ENCODE peak calls at places on chromosome 22, in seven cellular contexts. N is GM23338, V is cardiac muscle cell, C is dorsolateral prefrontal cortex, X is cardiac fibroblast, J is kidney epithelial cell, U is neural crest cell. M is an unnamed sample.

GRCh38 chr22:19730662-19731360 is 7.5 kb downstream of the GP1BB start:
- DNase-seq in N (peak), V (peak), C (peak), X (peak), J (no peak), U (peak), M (peak)

GRCh38 chr22:24029304-24029703 is 18.2 kb downstream of the CABIN1 start:
- DNase-seq in N (no peak), V (no peak), C (no peak), X (no peak), J (no peak), U (no peak), M (no peak)

GRCh38 chr22:17961443-17961729 is 63.0 kb downstream of the MICAL3 start:
- DNase-seq in N (no peak), V (no peak), C (no peak), X (no peak), J (no peak), U (no peak), M (no peak)

GRCh38 chr22:47064416-47064815 is 302.0 kb downstream of the TBC1D22A start:
- DNase-seq in N (no peak), V (no peak), C (no peak), X (no peak), J (no peak), U (no peak), M (no peak)

GRCh38 chr22:42863349-42863911 is 6.4 kb upstream of the ARFGAP3 start:
- DNase-seq in N (no peak), V (peak), C (no peak), X (peak), J (peak), U (no peak), M (no peak)

GRCh38 chr22:33584152-33584551 is 336.1 kb downstream of the LARGE1 start:
- DNase-seq in N (no peak), V (no peak), C (no peak), X (no peak), J (no peak), U (no peak), M (no peak)

GRCh38 chr22:48300877-48301276 is 1526.8 kb downstream of the BRD1 start:
- DNase-seq in N (no peak), V (no peak), C (no peak), X (no peak), J (no peak), U (no peak), M (no peak)

GRCh38 chr22:36386900-36387663 is 685 bp downstream of the MYH9 start:
- DNase-seq in N (peak), V (no peak), C (no peak), X (no peak), J (no peak), U (no peak), M (peak)

GRCh38 chr22:44567846-44568493 is 69.9 kb upstream of the RTL6 start:
- DNase-seq in N (peak), V (peak), C (no peak), X (peak), J (no peak), U (no peak), M (peak)

GRCh38 chr22:35769974-35770373 is 52.3 kb downstream of the APOL5 start:
- DNase-seq in N (no peak), V (no peak), C (no peak), X (no peak), J (no peak), U (no peak), M (no peak)

GRCh38 chr22:49724893-49725489 is 102.7 kb downstream of the BRD1 start:
- DNase-seq in N (no peak), V (peak), C (peak), X (peak), J (no peak), U (peak), M (peak)

GRCh38 chr22:39595622-39596182 is 25.1 kb downstream of the CACNA1I start:
- DNase-seq in N (no peak), V (no peak), C (no peak), X (no peak), J (no peak), U (no peak), M (no peak)

GRCh38 chr22:46953968-46954755 is 191.7 kb downstream of the TBC1D22A start:
- DNase-seq in N (peak), V (peak), C (no peak), X (no peak), J (no peak), U (no peak), M (no peak)

GRCh38 chr22:20324139-20324516 is 4.3 kb upstream of the DGCR6L start:
- DNase-seq in N (no peak), V (no peak), C (no peak), X (no peak), J (no peak), U (no peak), M (no peak)

GRCh38 chr22:49234459-49234858 is 593.2 kb downstream of the BRD1 start:
- DNase-seq in N (no peak), V (no peak), C (no peak), X (no peak), J (no peak), U (no peak), M (no peak)

GRCh38 chr22:20139391-20140106 is 7.9 kb downstream of the ZDHHC8 start:
- DNase-seq in N (no peak), V (no peak), C (no peak), X (no peak), J (no peak), U (no peak), M (no peak)

GRCh38 chr22:44550666-44551491 is 52.8 kb upstream of the RTL6 start:
- DNase-seq in N (no peak), V (peak), C (no peak), X (peak), J (no peak), U (no peak), M (no peak)

GRCh38 chr22:25111579-25112517 is 87.8 kb upstream of the CRYBB3 start:
- DNase-seq in N (peak), V (no peak), C (no peak), X (peak), J (no peak), U (no peak), M (no peak)

GRCh38 chr22:49052023-49052538 is 775.6 kb downstream of the BRD1 start:
- DNase-seq in N (no peak), V (peak), C (no peak), X (no peak), J (no peak), U (no peak), M (peak)

GRCh38 chr22:46064966-46065666 is 85.2 kb upstream of the PPARA start:
- DNase-seq in N (no peak), V (no peak), C (peak), X (no peak), J (no peak), U (no peak), M (no peak)

GRCh38 chr22:46593211-46593676 is 26.9 kb upstream of the GRAMD4 start:
- DNase-seq in N (no peak), V (no peak), C (no peak), X (no peak), J (no peak), U (no peak), M (no peak)

GRCh38 chr22:20807315-20807752 is 33.4 kb downstream of the SERPIND1 start:
- DNase-seq in N (no peak), V (peak), C (peak), X (peak), J (peak), U (no peak), M (no peak)

GRCh38 chr22:38868886-38869381 is 3.1 kb downstream of the CBX6 start:
- DNase-seq in N (peak), V (peak), C (peak), X (peak), J (no peak), U (peak), M (peak)

GRCh38 chr22:44870021-44870420 is 117.6 kb downstream of the ARHGAP8 start:
- DNase-seq in N (peak), V (peak), C (no peak), X (peak), J (peak), U (no peak), M (no peak)

GRCh38 chr22:25673721-25674120 is 68.3 kb upstream of the MYO18B start:
- DNase-seq in N (no peak), V (no peak), C (no peak), X (no peak), J (no peak), U (no peak), M (no peak)

GRCh38 chr22:49192180-49192856 is 635.4 kb downstream of the BRD1 start:
- DNase-seq in N (peak), V (no peak), C (no peak), X (no peak), J (no peak), U (no peak), M (no peak)

DNA sequence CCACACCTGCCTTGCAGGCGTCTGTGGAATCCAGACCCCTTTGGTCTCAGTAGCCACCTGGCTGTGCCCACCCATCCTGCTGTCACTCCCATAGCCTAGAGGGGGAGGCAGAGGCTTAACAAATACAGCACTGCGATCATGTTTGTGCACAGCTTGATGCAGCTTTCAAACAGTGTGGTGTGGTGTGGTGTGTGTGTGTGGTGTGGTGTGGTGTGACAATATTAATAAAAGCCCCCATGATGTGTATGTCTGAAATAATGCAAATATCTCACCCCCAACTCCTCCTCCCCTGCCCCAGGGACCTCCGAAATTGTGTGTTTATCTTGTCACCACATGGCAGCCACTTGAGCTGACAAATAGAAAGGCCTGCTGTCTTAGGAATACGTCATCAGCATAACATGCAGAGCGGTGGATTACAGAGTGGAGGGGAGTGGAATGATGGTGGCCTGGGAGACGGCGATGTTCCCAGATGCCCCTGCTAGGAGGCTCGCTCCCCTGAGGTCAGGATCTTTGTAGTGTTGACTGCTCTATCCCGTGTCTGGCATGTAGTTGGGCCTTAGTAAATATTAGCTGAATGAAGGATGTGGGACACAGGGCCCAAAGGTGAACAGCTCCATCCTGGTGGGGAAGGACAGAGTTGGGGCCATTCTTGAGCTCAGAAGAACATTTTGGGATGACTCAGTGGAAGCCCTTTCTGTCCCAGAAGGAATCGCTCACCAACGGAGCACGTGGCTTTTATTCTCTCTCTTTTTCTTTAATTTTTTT is 2.8 kb downstream of the PDXP start:
- DNase-seq in N (peak), V (peak), C (no peak), X (peak), J (no peak), U (no peak), M (no peak)
- TF ChIP-seq CTCF in N (peak), V (peak), C (peak), X (peak), J (peak), U (peak), M (no peak)

GRCh38 chr22:31488988-31489617 is 539 bp downstream of the EIF4ENIF1 start:
- DNase-seq in N (peak), V (peak), C (no peak), X (peak), J (no peak), U (peak), M (peak)

GRCh38 chr22:31492151-31492550 is 2.5 kb upstream of the EIF4ENIF1 start:
- DNase-seq in N (no peak), V (peak), C (no peak), X (no peak), J (no peak), U (no peak), M (no peak)

GRCh38 chr22:31489632-31490495 is at the start of gene EIF4ENIF1:
- DNase-seq in N (peak), V (peak), C (peak), X (peak), J (no peak), U (peak), M (peak)

GRCh38 chr22:31491218-31491962 is 1.7 kb upstream of the EIF4ENIF1 start:
- DNase-seq in N (peak), V (no peak), C (no peak), X (no peak), J (no peak), U (no peak), M (no peak)

DNA sequence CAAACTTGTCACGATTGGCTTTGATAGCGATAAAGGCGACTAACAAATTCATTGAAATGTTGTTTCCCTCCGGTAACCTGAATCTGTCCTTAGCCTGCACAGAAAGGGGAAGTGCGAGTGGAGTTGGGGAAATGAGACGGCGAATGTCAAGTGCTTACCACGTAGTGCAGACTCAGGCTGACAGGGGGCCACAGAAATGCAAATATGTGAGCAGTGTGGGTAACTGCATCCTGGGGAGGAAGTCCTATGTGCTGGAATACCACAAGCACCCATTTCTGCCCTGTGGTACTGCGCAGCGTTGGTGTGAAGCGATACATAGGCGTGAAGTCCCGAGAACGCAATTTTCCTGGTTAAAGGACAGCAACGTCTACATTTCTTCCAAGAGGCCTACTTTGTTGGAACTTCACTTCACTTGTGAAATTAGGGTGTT is 869 bp upstream of the EIF4ENIF1 start:
- DNase-seq in N (peak), V (peak), C (no peak), X (peak), J (no peak), U (peak), M (peak)
- TF ChIP-seq CTCF in N (no peak), V (no peak), C (no peak), X (peak), J (no peak), U (no peak), M (no peak)

GRCh38 chr22:31843526-31843925 is 89.7 kb downstream of the DEPDC5 start:
- DNase-seq in N (no peak), V (no peak), C (no peak), X (no peak), J (no peak), U (no peak), M (no peak)

GRCh38 chr22:31839986-31840385 is 86.2 kb downstream of the DEPDC5 start:
- DNase-seq in N (no peak), V (no peak), C (no peak), X (no peak), J (no peak), U (no peak), M (no peak)

GRCh38 chr22:31841029-31841827 is 87.4 kb downstream of the DEPDC5 start:
- DNase-seq in N (no peak), V (no peak), C (no peak), X (no peak), J (no peak), U (no peak), M (no peak)

GRCh38 chr22:31838917-31839316 is 85.1 kb downstream of the DEPDC5 start:
- DNase-seq in N (no peak), V (no peak), C (no peak), X (no peak), J (no peak), U (no peak), M (no peak)

DNA sequence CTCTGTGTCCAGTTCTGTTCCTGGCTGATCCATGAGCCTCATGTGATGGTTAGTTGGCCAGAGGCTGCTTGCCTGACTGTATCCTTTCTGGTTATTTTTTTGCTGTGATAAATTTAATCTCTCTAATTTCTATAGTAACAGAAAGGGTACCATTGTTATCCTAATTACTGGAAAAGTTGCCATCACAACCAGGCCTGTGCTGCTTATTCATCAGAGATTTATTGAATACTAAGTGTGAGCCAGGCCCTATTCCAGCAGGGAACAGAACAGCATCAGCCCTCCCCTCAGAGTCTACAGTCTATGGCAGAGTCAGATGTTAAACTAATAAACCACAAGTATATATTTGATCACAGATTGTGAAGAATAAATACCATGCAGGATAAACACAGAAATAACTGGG is 86.8 kb downstream of the DEPDC5 start:
- DNase-seq in N (no peak), V (no peak), C (no peak), X (no peak), J (no peak), U (no peak), M (no peak)
- TF ChIP-seq CTCF in N (no peak), V (no peak), C (no peak), X (no peak), J (no peak), U (no peak), M (no peak)

GRCh38 chr22:31241936-31242335 is 29.8 kb downstream of the LIMK2 start:
- DNase-seq in N (no peak), V (peak), C (no peak), X (peak), J (no peak), U (no peak), M (no peak)
- TF ChIP-seq CTCF in N (no peak), V (peak), C (no peak), X (peak), J (no peak), U (no peak), M (no peak)

GRCh38 chr22:28935713-28936112 is 52.3 kb downstream of the ZNRF3 start:
- DNase-seq in N (peak), V (no peak), C (no peak), X (no peak), J (no peak), U (no peak), M (no peak)
- TF ChIP-seq CTCF in N (peak), V (peak), C (no peak), X (peak), J (peak), U (peak), M (peak)

GRCh38 chr22:29233503-29233902 is 27.8 kb downstream of the EMID1 start:
- DNase-seq in N (no peak), V (no peak), C (no peak), X (no peak), J (no peak), U (no peak), M (no peak)
- TF ChIP-seq CTCF in N (no peak), V (no peak), C (no peak), X (no peak), J (no peak), U (no peak), M (no peak)

DNA sequence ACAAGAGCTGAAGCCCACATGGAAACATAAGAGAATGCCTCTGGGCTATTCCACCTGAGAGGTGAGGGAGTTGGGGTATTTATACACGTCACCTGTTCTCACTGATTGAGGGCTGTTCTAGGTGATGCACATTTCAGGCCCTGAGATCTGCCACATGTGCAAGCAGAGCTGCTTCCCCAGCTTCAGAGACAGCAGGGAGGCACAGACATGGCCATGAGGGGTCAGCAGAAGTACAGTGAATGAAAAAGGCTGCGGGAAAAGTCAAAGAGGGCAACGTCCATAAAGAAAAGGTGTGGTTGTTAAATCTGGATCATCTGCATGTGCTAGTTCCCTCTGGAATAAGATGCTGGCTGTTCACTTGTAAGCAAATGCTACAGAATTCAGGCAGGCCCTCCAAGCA is 75.4 kb downstream of the GAB4 start:
- DNase-seq in N (peak), V (no peak), C (no peak), X (no peak), J (no peak), U (no peak), M (no peak)
- TF ChIP-seq CTCF in N (peak), V (no peak), C (peak), X (no peak), J (no peak), U (no peak), M (no peak)

DNA sequence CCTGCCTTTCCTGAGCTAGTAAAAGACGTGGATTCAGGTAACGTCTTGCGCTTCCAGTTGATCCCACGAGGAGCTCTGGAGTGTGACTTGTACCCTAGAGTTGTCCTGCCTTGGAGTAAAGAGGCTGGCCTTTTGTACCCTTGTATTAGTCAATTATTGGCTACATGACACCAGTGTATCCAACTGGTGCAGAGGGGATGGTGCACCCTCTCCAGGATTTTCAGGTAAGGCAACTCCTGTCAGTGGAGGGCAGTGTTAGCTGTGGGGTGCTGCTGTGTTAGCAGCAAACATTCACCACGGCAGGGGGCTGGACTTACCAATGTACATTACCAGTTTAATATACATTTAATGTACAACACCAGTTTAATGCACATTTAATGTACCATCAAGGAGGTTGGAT is 233.5 kb downstream of the MIAT start:
- DNase-seq in N (peak), V (no peak), C (no peak), X (no peak), J (no peak), U (no peak), M (no peak)
- TF ChIP-seq CTCF in N (peak), V (no peak), C (no peak), X (no peak), J (peak), U (peak), M (no peak)

GRCh38 chr22:22047776-22048175 is 65.2 kb upstream of the TOP3B start:
- DNase-seq in N (no peak), V (no peak), C (no peak), X (no peak), J (no peak), U (no peak), M (no peak)
- TF ChIP-seq CTCF in N (no peak), V (no peak), C (no peak), X (no peak), J (no peak), U (no peak), M (no peak)

M was measured in nephron progenitor cell.